ENCODE peak calls at places on chromosomes 1 and 21, in seven cellular contexts. V, A, W, F, N, Y and P are unnamed samples.

GRCh38 chr1:213376862-213377372 is 325.9 kb downstream of the RPS6KC1 start:
- DNase-seq in V (no peak), A (no peak), W (no peak), F (peak), N (no peak), Y (peak), P (no peak)

GRCh38 chr1:200453544-200453905 is 43.7 kb upstream of the ZNF281 start:
- DNase-seq in V (no peak), A (no peak), W (no peak), F (no peak), N (no peak), Y (no peak), P (no peak)

GRCh38 chr1:200487650-200488049 is 77.8 kb upstream of the ZNF281 start:
- DNase-seq in V (no peak), A (no peak), W (no peak), F (no peak), N (no peak), Y (no peak), P (no peak)

GRCh38 chr1:33348676-33349080 is 27.8 kb upstream of the A3GALT2 start:
- DNase-seq in V (peak), A (no peak), W (no peak), F (no peak), N (no peak), Y (no peak), P (no peak)

GRCh38 chr1:229971141-229971540 is 95.9 kb upstream of the GALNT2 start:
- DNase-seq in V (no peak), A (no peak), W (no peak), F (no peak), N (no peak), Y (no peak), P (no peak)

GRCh38 chr1:31765041-31765467 is 914 bp upstream of the ADGRB2 start:
- DNase-seq in V (peak), A (no peak), W (peak), F (no peak), N (no peak), Y (no peak), P (no peak)

GRCh38 chr1:62312698-62313097 is 6.5 kb downstream of the KANK4 start:
- DNase-seq in V (no peak), A (no peak), W (no peak), F (no peak), N (no peak), Y (no peak), P (no peak)

GRCh38 chr1:3483801-3484444 is 29.5 kb downstream of the ARHGEF16 start:
- DNase-seq in V (peak), A (no peak), W (peak), F (no peak), N (no peak), Y (peak), P (peak)

GRCh38 chr1:26700711-26701110 is 4.9 kb downstream of the ARID1A start:
- DNase-seq in V (no peak), A (no peak), W (no peak), F (no peak), N (no peak), Y (no peak), P (no peak)

GRCh38 chr1:205500240-205501218 is 3.9 kb upstream of the CDK18 start:
- DNase-seq in V (peak), A (no peak), W (no peak), F (no peak), N (no peak), Y (peak), P (no peak)

GRCh38 chr1:209653915-209654351 is 1.7 kb upstream of the LAMB3 start:
- DNase-seq in V (no peak), A (no peak), W (no peak), F (no peak), N (no peak), Y (peak), P (no peak)

GRCh38 chr1:244012232-244012631 is 38.9 kb upstream of the ZBTB18 start:
- DNase-seq in V (no peak), A (no peak), W (no peak), F (no peak), N (no peak), Y (no peak), P (no peak)

GRCh38 chr1:56063461-56063860 is 515.9 kb downstream of the PLPP3 start:
- DNase-seq in V (no peak), A (no peak), W (no peak), F (no peak), N (no peak), Y (no peak), P (no peak)

GRCh38 chr21:15520811-15521643 is 208.8 kb upstream of the USP25 start:
- DNase-seq in V (peak), A (no peak), W (peak), F (peak), N (no peak), Y (peak), P (no peak)

GRCh38 chr1:85577421-85578320 is 2.9 kb upstream of the CCN1 start:
- DNase-seq in V (peak), A (no peak), W (no peak), F (no peak), N (no peak), Y (no peak), P (peak)

GRCh38 chr1:202656951-202657646 is 53.2 kb downstream of the SYT2 start:
- DNase-seq in V (no peak), A (no peak), W (peak), F (peak), N (no peak), Y (peak), P (peak)

GRCh38 chr1:235646463-235646862 is 3.1 kb downstream of the GNG4 start:
- DNase-seq in V (peak), A (no peak), W (no peak), F (no peak), N (no peak), Y (no peak), P (no peak)

GRCh38 chr21:43361127-43361492 is 65.8 kb downstream of the SIK1 start:
- DNase-seq in V (peak), A (no peak), W (no peak), F (no peak), N (no peak), Y (no peak), P (no peak)

GRCh38 chr1:83511327-83511726 is 487.6 kb downstream of the TTLL7 start:
- DNase-seq in V (no peak), A (no peak), W (no peak), F (no peak), N (no peak), Y (no peak), P (no peak)

GRCh38 chr1:20466231-20466630 is 19.8 kb downstream of the CAMK2N1 start:
- DNase-seq in V (no peak), A (no peak), W (no peak), F (no peak), N (no peak), Y (no peak), P (no peak)

GRCh38 chr1:30724175-30724574 is 790 bp upstream of the MATN1 start:
- DNase-seq in V (no peak), A (no peak), W (no peak), F (no peak), N (no peak), Y (no peak), P (no peak)

GRCh38 chr1:18922848-18923475 is 20.6 kb upstream of the ALDH4A1 start:
- DNase-seq in V (no peak), A (no peak), W (no peak), F (no peak), N (no peak), Y (no peak), P (no peak)

GRCh38 chr1:228083871-228084278 is 1.4 kb downstream of the ARF1 start:
- DNase-seq in V (no peak), A (no peak), W (no peak), F (no peak), N (no peak), Y (no peak), P (no peak)

GRCh38 chr1:87968259-87968955 is 639.7 kb downstream of the LMO4 start:
- DNase-seq in V (no peak), A (no peak), W (no peak), F (no peak), N (no peak), Y (no peak), P (no peak)

GRCh38 chr1:205442051-205442721 is 13.7 kb downstream of the BLACAT1 start:
- DNase-seq in V (no peak), A (no peak), W (no peak), F (no peak), N (no peak), Y (no peak), P (no peak)

DNA sequence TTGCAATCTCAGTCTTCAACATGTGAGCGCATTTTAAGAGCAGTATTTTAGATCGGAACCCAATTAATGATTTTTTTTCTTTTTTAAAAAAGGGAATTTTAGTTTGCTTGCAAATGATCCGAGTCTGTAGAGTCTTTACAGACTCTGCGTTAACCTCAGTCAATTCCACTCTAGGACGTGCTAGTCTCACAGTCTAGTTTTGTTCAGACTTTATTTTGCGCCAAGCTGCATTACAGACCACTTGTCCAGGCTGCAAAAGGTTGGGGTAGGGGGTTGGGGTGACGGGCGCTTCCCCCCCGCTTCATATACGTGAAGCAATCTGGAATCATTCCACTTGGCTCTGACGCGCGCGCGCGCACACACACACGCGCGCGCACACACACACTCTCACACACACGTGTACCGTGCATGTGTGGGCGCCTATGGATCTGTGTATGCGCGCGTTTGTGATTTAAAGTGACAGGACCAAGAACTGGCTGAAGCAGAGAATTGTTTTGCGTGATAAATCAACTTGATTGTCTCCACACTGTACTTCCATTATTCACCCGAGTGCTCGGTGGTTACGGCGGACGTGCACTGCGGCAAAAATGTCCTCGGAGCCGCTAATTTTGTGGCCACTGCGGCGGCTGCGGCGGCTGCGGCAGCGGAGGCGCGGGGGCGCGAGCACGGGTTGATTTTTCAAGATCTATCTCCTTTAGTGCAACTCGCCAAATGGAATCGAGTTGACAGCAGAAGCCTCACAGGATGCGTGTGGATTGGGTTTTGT is 25.5 kb upstream of the NFIA start:
- DNase-seq in V (peak), A (peak), W (peak), F (no peak), N (no peak), Y (no peak), P (no peak)
- TF ChIP-seq YY1 in V (no peak), A (peak), W (no peak), F (no peak), N (no peak), Y (peak), P (no peak)

GRCh38 chr1:184974837-184975115 is 468 bp upstream of the NIBAN1 start:
- DNase-seq in V (no peak), A (no peak), W (no peak), F (no peak), N (no peak), Y (no peak), P (no peak)

GRCh38 chr1:184973308-184974085 is 811 bp downstream of the NIBAN1 start:
- DNase-seq in V (no peak), A (no peak), W (no peak), F (peak), N (peak), Y (no peak), P (no peak)

GRCh38 chr1:184975208-184975875 is 1.0 kb upstream of the NIBAN1 start:
- DNase-seq in V (no peak), A (no peak), W (no peak), F (no peak), N (no peak), Y (peak), P (no peak)

GRCh38 chr1:184972281-184973055 is 1.8 kb downstream of the NIBAN1 start:
- DNase-seq in V (no peak), A (no peak), W (no peak), F (no peak), N (no peak), Y (no peak), P (no peak)

GRCh38 chr1:184974086-184974836 is at the start of gene NIBAN1:
- DNase-seq in V (peak), A (peak), W (peak), F (peak), N (no peak), Y (no peak), P (peak)
- TF ChIP-seq YY1 in V (no peak), A (no peak), W (no peak), F (no peak), N (no peak), Y (no peak), P (no peak)

GRCh38 chr1:214993419-214993818 is 89.1 kb upstream of the KCNK2 start:
- DNase-seq in V (no peak), A (no peak), W (no peak), F (no peak), N (no peak), Y (no peak), P (no peak)

GRCh38 chr1:214991691-214992315 is 90.7 kb upstream of the KCNK2 start:
- DNase-seq in V (no peak), A (no peak), W (no peak), F (no peak), N (no peak), Y (no peak), P (no peak)

GRCh38 chr1:214989341-214989740 is 93.2 kb upstream of the KCNK2 start:
- DNase-seq in V (no peak), A (no peak), W (no peak), F (no peak), N (no peak), Y (no peak), P (no peak)

GRCh38 chr1:214990619-214991018 is 91.9 kb upstream of the KCNK2 start:
- DNase-seq in V (no peak), A (no peak), W (no peak), F (no peak), N (no peak), Y (no peak), P (no peak)
- TF ChIP-seq YY1 in V (peak), A (no peak), W (no peak), F (no peak), N (no peak), Y (no peak), P (no peak)

DNA sequence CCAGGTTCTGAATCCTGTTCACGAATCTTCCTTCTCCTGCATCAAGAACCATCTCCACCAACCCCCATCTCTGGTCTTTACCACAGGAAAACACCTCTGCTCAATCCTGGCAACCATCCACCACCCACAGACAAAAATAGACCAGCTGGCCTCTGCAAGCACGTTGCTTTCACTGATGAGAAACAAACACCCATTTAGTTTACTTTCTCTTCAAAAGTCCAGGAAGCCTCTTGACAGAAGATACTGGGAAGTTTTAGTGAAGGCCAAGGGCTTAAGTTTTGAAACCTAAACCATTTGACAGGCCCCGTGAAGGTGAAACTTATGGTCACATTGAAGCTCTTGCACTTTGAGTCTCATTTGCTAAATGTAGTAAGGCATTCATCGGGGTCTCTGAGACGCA is 122.6 kb upstream of the PPP2R5A start:
- DNase-seq in V (no peak), A (no peak), W (no peak), F (no peak), N (peak), Y (no peak), P (no peak)
- TF ChIP-seq YY1 in V (no peak), A (no peak), W (no peak), F (no peak), N (no peak), Y (no peak), P (no peak)

DNA sequence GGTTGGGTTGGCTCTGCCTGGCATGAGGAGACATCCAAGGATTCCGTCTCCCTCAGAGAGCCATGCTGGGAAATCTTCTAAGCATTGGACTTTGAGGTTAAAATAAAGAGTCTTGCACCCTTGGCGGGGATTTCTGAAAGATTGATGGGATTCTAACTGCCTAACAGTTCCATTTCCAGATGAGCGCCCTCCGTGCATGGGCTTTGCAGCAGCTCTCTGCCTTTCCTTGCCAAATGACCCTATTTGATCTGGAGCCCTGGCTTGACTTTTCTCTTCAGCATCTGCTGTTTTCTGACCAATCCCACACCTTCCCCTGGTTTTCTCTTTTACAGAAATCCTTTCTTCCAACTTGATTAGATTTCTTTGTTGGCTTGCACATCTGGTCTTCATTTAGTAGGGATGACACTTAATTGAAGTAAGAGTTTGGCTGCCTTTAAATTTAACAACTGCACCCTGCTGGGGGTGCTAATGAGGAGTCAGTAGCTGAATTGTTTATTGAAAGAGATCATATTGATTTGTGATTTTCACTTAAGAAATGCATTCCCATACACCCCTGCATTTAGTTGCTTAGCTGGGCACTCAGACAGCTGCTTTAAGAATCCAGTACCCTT is 99.5 kb downstream of the NOS1AP start:
- DNase-seq in V (peak), A (no peak), W (no peak), F (no peak), N (no peak), Y (no peak), P (no peak)
- TF ChIP-seq YY1 in V (no peak), A (no peak), W (no peak), F (no peak), N (no peak), Y (no peak), P (no peak)

DNA sequence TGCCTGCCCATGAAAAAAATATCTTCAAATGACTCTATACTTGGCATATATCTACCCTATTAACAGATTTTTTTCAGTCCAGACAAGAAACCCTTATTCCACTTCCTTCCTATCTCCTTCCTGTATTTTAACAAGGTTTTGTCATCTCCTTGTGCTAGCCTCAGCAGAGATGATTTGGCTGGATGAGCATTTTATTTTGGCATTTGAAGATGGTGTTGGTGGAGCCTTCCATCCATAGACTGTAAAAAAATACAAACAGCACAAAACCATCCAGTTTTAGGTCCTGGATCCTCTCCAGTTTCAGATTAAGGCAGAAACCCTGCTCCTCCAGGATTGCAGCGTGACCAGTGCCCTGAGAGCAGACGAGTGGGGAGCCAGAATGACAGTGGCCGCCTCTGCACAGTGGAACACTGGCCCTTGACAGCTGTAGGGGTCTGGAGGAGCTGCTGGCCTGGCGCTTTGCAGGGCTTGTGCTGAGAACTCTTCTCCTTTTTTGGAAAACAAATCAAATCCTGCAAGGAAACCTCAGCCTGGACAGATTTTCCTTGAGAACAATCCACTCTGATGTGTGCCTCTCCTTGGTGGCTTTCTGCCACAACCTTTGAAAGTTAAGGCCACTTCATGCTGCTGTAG is 72.2 kb upstream of the GADD45A start:
- DNase-seq in V (no peak), A (no peak), W (no peak), F (no peak), N (no peak), Y (no peak), P (no peak)
- TF ChIP-seq YY1 in V (no peak), A (no peak), W (no peak), F (no peak), N (no peak), Y (no peak), P (no peak)

GRCh38 chr1:6491966-6492365 is 499 bp upstream of the PLEKHG5 start:
- DNase-seq in V (no peak), A (no peak), W (no peak), F (no peak), N (no peak), Y (no peak), P (no peak)
- TF ChIP-seq YY1 in V (no peak), A (no peak), W (no peak), F (no peak), N (no peak), Y (no peak), P (no peak)

GRCh38 chr1:187513190-187513589 is 684.4 kb downstream of the PLA2G4A start:
- DNase-seq in V (no peak), A (peak), W (no peak), F (no peak), N (no peak), Y (no peak), P (no peak)

GRCh38 chr1:187514110-187514509 is 685.4 kb downstream of the PLA2G4A start:
- DNase-seq in V (no peak), A (no peak), W (no peak), F (no peak), N (no peak), Y (no peak), P (no peak)

DNA sequence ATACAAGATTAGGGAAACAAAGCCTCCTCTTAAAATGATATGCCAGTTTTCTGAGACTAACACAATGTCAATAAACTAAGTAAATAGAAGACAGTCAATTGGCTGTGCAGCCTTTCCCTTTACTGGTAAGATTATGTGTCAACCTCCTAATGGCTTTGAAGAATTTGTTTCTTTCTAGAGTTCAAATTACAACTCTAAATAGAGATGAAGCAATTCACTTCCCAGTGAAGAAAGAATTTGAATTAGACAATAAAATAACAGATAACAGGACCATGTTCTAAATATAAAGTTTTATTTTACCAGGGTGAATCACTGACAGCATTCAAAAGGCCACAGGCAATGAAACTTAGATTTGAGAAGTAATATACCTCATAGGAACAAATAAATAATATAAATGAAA is 680.3 kb downstream of the PLA2G4A start:
- DNase-seq in V (no peak), A (no peak), W (no peak), F (no peak), N (no peak), Y (no peak), P (no peak)
- TF ChIP-seq YY1 in V (no peak), A (no peak), W (no peak), F (no peak), N (no peak), Y (no peak), P (no peak)

GRCh38 chr1:248786106-248786665 is 30.6 kb upstream of the LYPD8 start:
- DNase-seq in V (no peak), A (no peak), W (no peak), F (no peak), N (no peak), Y (no peak), P (no peak)
- TF ChIP-seq YY1 in V (no peak), A (no peak), W (no peak), F (no peak), N (no peak), Y (no peak), P (no peak)